ENCODE peak calls at places on chromosomes 2 and 18, in five cellular contexts. F, Z, X, D and V are unnamed samples.

GRCh38 chr18:49690307-49690706 is 123.0 kb downstream of the ACAA2 start:
- DNase-seq in Z (no peak), D (no peak), X (no peak), F (peak), V (peak)

GRCh38 chr2:64840419-64840818 is 148.8 kb upstream of the SLC1A4 start:
- DNase-seq in X (no peak), D (no peak), Z (no peak), F (peak), V (peak)

GRCh38 chr18:43620936-43621335 is 343.6 kb upstream of the SYT4 start:
- DNase-seq in Z (no peak), D (no peak), X (no peak), F (no peak), V (peak)

GRCh38 chr18:22681912-22682311 is 251.2 kb upstream of the RBBP8 start:
- DNase-seq in F (no peak), D (no peak), X (no peak), Z (no peak), V (no peak)

GRCh38 chr2:213959589-213959988 is 451.3 kb upstream of the VWC2L start:
- DNase-seq in Z (no peak), D (no peak), X (no peak), F (no peak), V (no peak)

GRCh38 chr2:9618410-9618809 is 12.4 kb downstream of the YWHAQ start:
- DNase-seq in F (no peak), X (no peak), D (no peak), Z (no peak), V (no peak)

GRCh38 chr18:79904357-79905147 is 46.9 kb downstream of the SLC66A2 start:
- DNase-seq in D (no peak), X (peak), Z (no peak), F (no peak), V (no peak)

GRCh38 chr2:84805250-84805917 is 75.5 kb downstream of the TRABD2A start:
- DNase-seq in X (no peak), Z (no peak), F (peak), D (no peak), V (no peak)

GRCh38 chr18:21183670-21184069 is 58.4 kb upstream of the GREB1L start:
- DNase-seq in X (no peak), F (no peak), Z (no peak), D (no peak), V (no peak)

GRCh38 chr2:88826399-88826798 is 134.9 kb downstream of the RPIA start:
- DNase-seq in X (no peak), Z (no peak), F (no peak), D (no peak), V (no peak)

GRCh38 chr2:12918138-12918840 is 201.6 kb downstream of the TRIB2 start:
- DNase-seq in F (peak), D (no peak), Z (no peak), X (no peak), V (no peak)

GRCh38 chr2:241598487-241598886 is 38.5 kb downstream of the THAP4 start:
- DNase-seq in D (no peak), F (no peak), Z (peak), X (no peak), V (no peak)

GRCh38 chr2:128604045-128604444 is 285.4 kb upstream of the HS6ST1 start:
- DNase-seq in D (no peak), F (no peak), Z (no peak), X (peak), V (no peak)

GRCh38 chr18:57961876-57962505 is 82.0 kb upstream of the NEDD4L start:
- DNase-seq in Z (no peak), F (no peak), D (no peak), X (no peak), V (no peak)

GRCh38 chr2:232444409-232445148 is 11.4 kb upstream of the ALPI start:
- DNase-seq in F (peak), D (peak), X (peak), Z (peak), V (peak)

GRCh38 chr2:101474752-101475384 is at the start of gene RFX8:
- DNase-seq in D (peak), Z (peak), F (peak), X (no peak), V (peak)

GRCh38 chr2:36695746-36696415 is 626 bp upstream of the VIT start:
- DNase-seq in Z (no peak), X (no peak), D (no peak), F (no peak), V (peak)

GRCh38 chr2:157789933-157790511 is 86.1 kb downstream of the ACVR1 start:
- DNase-seq in F (peak), X (peak), Z (no peak), D (no peak), V (no peak)

GRCh38 chr18:59189746-59190145 is 30.2 kb upstream of the GRP start:
- DNase-seq in X (no peak), F (no peak), Z (no peak), D (no peak), V (no peak)

GRCh38 chr2:97688062-97688827 is 18.7 kb downstream of the C2orf92 start:
- DNase-seq in X (no peak), Z (no peak), D (no peak), F (no peak), V (no peak)